ENCODE peak calls at places on chromosomes 5 and 9, in five cellular contexts. T is fibroblast of lung; A is IMR-90; I is lower lobe of right lung; Q is naive thymus-derived CD4-positive, alpha-beta T cell. N is an unnamed sample. For H3K4me1, the result is how much of the 10 kb centered on the place peaks cover.

GRCh38 chr9:28956111-28956880 is 1383.0 kb upstream of the C9orf72 start:
- DNase-seq in Q (no peak), I (no peak), T (no peak), A (no peak), N (no peak)

GRCh38 chr5:997001-997474 is 11.6 kb upstream of the NKD2 start:
- DNase-seq in I (peak), Q (no peak), T (no peak), A (no peak), N (peak)

GRCh38 chr9:36905101-36906066 is 128.7 kb downstream of the PAX5 start:
- DNase-seq in T (no peak), A (no peak), I (no peak), Q (no peak), N (no peak)

GRCh38 chr5:37071901-37072581 is 177.1 kb downstream of the CPLANE1 start:
- DNase-seq in A (peak), Q (no peak), I (no peak), T (peak), N (no peak)

GRCh38 chr5:28265877-28266276 is 1227.5 kb upstream of the CDH9 start:
- DNase-seq in Q (no peak), A (no peak), I (no peak), T (no peak), N (no peak)

GRCh38 chr5:73946926-73947455 is 321.0 kb downstream of the ARHGEF28 start:
- DNase-seq in T (no peak), Q (no peak), A (no peak), I (no peak), N (no peak)

GRCh38 chr5:69074664-69075521 is 18.9 kb upstream of the SLC30A5 start:
- DNase-seq in I (no peak), T (no peak), A (no peak), Q (no peak), N (no peak)

GRCh38 chr9:84304166-84304565 is 36.4 kb downstream of the SLC28A3 start:
- DNase-seq in T (peak), A (no peak), Q (no peak), I (no peak), N (no peak)

GRCh38 chr5:98031496-98031895 is 742.0 kb upstream of the RGMB start:
- DNase-seq in Q (no peak), I (no peak), T (no peak), A (no peak), N (no peak)

GRCh38 chr5:157292599-157292998 is 26.7 kb downstream of the CYFIP2 start:
- DNase-seq in I (no peak), T (no peak), A (no peak), Q (no peak), N (no peak)

GRCh38 chr5:50445281-50445949 is 4.3 kb upstream of the EMB start:
- DNase-seq in T (no peak), I (no peak), A (no peak), Q (peak), N (no peak)

DNA sequence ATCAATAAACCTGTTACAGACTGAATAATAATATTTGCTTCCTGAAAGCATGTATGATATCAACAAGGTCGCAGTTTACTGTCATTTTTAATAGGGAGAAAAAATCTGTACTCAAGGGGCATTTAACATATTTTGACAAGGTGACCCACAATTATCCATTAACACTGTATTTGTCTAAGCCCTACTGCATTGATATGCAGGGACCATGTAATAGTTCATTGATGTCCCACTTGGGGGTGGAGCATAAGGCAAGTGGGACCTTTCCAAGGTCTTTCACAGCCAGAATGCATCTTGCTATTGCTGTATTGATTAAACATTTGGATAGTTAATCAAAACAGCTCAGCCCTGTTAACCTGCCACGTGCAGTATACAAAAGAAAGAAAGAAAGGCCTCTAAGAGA is 502.0 kb downstream of the NR2F1-AS1 start:
- DNase-seq in T (no peak), Q (no peak), A (no peak), I (no peak), N (no peak)
- H3K27ac ChIP-seq in T (no peak), Q (no peak), A (peak), I (no peak), N (peak)

GRCh38 chr5:179268966-179269693 is 76.1 kb downstream of the ADAMTS2 start:
- DNase-seq in Q (no peak), T (peak), I (no peak), A (no peak), N (no peak)
- H3K4me1 ChIP-seq in Q (under half), T (half or more), I (half or more), A (half or more), N (under half)

GRCh38 chr9:137758067-137758466 is 119.5 kb upstream of the CACNA1B start:
- DNase-seq in Q (no peak), T (no peak), I (no peak), A (no peak), N (no peak)

GRCh38 chr9:137759117-137759516 is 118.5 kb upstream of the CACNA1B start:
- DNase-seq in T (no peak), I (no peak), Q (no peak), A (no peak), N (no peak)

GRCh38 chr9:137761032-137761431 is 116.5 kb upstream of the CACNA1B start:
- DNase-seq in T (no peak), I (no peak), Q (no peak), A (no peak), N (no peak)

GRCh38 chr9:137760426-137760825 is 117.2 kb upstream of the CACNA1B start:
- DNase-seq in T (peak), A (peak), I (no peak), Q (no peak), N (no peak)

DNA sequence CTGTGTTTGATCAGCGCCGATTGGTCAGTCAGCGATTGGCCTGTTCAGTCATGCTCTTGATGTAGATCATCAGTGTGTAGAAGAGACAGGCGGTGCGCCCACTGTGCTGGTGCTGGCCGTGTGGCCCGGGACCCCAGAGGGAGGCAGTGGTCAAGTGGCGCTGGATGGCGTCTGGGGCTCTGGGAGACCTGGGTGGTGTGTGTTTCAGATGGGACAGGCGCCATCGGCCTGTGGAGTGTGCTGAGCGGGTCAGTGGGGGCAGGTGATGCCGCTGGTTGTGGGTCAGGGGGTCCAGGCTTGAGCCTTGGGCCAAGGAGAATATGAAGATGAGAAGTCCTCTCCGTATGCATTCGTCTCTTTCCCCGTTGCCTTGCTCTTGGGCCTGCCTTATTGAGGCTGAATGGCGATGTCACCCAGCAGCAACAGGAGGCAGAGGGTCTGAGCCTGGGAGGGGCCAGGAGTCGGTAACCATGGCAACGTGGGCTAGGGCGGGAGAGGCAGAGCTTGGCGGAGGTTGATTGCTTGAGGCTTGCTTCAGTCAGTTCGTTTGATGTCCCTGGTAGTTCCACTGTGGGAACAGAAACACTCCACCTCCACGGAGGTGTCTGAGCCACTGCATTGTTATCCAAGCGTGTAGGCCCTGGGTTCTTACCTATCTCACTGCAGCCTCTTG is 117.8 kb upstream of the CACNA1B start:
- DNase-seq in Q (no peak), I (no peak), A (no peak), T (no peak), N (no peak)
- H3K4me3 ChIP-seq in Q (no peak), I (no peak), A (no peak), T (no peak), N (no peak)

DNA sequence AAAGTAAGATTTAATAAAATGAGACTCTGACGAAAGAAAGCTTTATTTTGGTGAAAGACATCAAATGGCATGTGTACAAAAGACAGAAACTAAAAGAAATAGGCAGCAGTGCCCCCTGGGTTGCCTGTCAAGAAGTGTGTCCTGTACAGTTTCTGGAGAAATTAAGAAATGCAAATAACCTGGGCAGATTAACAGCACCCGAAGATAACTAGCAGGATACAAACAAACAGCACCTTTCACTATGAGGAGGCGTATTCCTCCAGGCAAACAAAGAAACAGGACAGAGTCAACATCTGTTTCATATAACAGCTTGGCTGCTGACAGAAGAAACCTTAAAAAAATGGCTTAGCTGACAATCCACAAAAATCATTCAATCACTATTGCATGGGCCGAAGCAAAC is 162.3 kb downstream of the ARL15 start:
- DNase-seq in T (peak), I (no peak), Q (no peak), A (peak), N (no peak)
- H3K27ac ChIP-seq in T (no peak), I (no peak), Q (no peak), A (no peak), N (no peak)

GRCh38 chr9:16950051-16950450 is 79.6 kb upstream of the BNC2 start:
- DNase-seq in T (no peak), Q (no peak), A (no peak), I (no peak), N (no peak)

GRCh38 chr9:16951503-16951902 is 81.0 kb upstream of the BNC2 start:
- DNase-seq in T (no peak), A (no peak), I (no peak), Q (no peak), N (no peak)

DNA sequence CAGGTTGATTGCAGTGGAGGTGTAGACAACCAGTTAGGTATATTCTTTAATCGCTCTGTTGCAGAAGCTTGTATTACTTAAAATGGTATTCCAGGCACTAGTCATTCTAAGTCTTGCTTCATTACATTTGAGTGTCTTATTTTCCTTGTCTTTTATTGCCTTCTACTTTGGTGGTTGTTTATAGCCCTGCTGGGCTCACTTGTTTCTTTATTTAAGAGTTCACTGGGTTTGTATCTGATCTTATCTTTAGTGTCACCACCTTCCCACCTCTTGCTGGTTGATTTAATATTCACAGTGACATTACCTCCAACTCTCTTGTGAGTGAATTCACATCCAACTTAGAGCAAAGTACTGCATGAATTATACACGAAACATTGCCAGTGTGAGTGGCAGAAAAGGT is 83.6 kb upstream of the BNC2 start:
- DNase-seq in A (no peak), Q (no peak), I (no peak), T (no peak), N (no peak)
- H3K4me1 ChIP-seq in A (under half), Q (under half), I (under half), T (under half), N (under half)

GRCh38 chr9:71859939-71860338 is 51.1 kb downstream of the ABHD17B start:
- DNase-seq in Q (no peak), A (no peak), I (no peak), T (peak), N (no peak)
- H3K4me3 ChIP-seq in Q (no peak), A (no peak), I (no peak), T (no peak), N (no peak)

DNA sequence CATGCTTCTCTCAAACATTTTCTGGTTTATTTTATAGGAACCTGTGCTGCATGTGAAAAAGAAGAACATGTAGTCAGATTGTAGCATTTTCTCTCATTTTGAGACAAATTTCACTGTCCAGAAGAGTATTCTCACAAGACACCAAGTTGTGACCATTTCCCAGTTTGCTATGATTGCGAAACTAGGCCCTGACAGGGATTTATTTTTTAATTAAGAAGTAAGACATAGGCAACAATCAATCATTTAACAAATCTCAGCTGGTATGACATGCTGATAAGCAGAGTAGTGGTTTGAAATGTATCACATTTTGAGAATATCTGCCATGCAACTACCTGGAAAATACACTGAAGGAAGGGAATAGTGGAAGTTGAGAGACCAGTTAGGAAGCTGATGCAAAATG is 11.6 kb downstream of the OR13C8 start:
- DNase-seq in I (no peak), T (no peak), Q (no peak), A (no peak), N (no peak)
- H3K27ac ChIP-seq in I (no peak), T (no peak), Q (no peak), A (no peak), N (no peak)

GRCh38 chr5:6567835-6568234 is 65.0 kb downstream of the NSUN2 start:
- DNase-seq in I (no peak), A (no peak), Q (no peak), T (no peak), N (no peak)

GRCh38 chr5:6568383-6568782 is 64.5 kb downstream of the NSUN2 start:
- DNase-seq in I (no peak), A (no peak), Q (no peak), T (no peak), N (peak)

GRCh38 chr5:6567068-6567467 is 65.8 kb downstream of the NSUN2 start:
- DNase-seq in A (no peak), T (no peak), I (no peak), Q (no peak), N (no peak)

GRCh38 chr5:6570530-6570929 is 62.3 kb downstream of the NSUN2 start:
- DNase-seq in T (no peak), A (no peak), I (no peak), Q (no peak), N (no peak)

GRCh38 chr5:6568909-6569308 is 63.9 kb downstream of the NSUN2 start:
- DNase-seq in Q (no peak), T (no peak), I (no peak), A (no peak), N (no peak)
- H3K4me1 ChIP-seq in Q (under half), T (under half), I (under half), A (under half), N (under half)

GRCh38 chr9:72936679-72937078 is 16.2 kb downstream of the ALDH1A1 start:
- DNase-seq in I (no peak), A (no peak), Q (no peak), T (no peak), N (no peak)
- H3K4me3 ChIP-seq in I (no peak), A (no peak), Q (no peak), T (no peak), N (no peak)

GRCh38 chr9:131676431-131676972 is 63.4 kb downstream of the RAPGEF1 start:
- DNase-seq in A (no peak), T (no peak), I (no peak), Q (peak), N (no peak)

GRCh38 chr9:131679261-131680020 is 60.4 kb downstream of the RAPGEF1 start:
- DNase-seq in T (no peak), I (no peak), Q (no peak), A (no peak), N (no peak)

GRCh38 chr9:131677445-131678180 is 62.3 kb downstream of the RAPGEF1 start:
- DNase-seq in T (peak), I (no peak), A (peak), Q (no peak), N (no peak)

GRCh38 chr9:131677051-131677444 is 62.8 kb downstream of the RAPGEF1 start:
- DNase-seq in T (no peak), Q (no peak), A (peak), I (no peak), N (no peak)

GRCh38 chr9:131678499-131679111 is 61.3 kb downstream of the RAPGEF1 start:
- DNase-seq in T (peak), A (peak), Q (no peak), I (peak), N (peak)
- H3K27ac ChIP-seq in T (peak), A (peak), Q (no peak), I (peak), N (peak)

N was measured in right cardiac atrium.